ENCODE peak calls at places on chromosomes 7 and 10, in five cellular contexts. F is stimulated activated CD8-positive, alpha-beta memory T cell treated with anti-CD3 and anti-CD28 coated beads, Interleukin-7, amount 100 ng/mL, for 1 hour; A is substantia nigra; Z is GM23248; Y is T-helper 1 cell. B is an unnamed sample.

GRCh38 chr10:97891497-97892167 is 42.0 kb downstream of the GOLGA7B start:
- DNase-seq in Y (no peak), Z (no peak), F (no peak), A (no peak), B (no peak)

GRCh38 chr7:17699696-17700095 is 240.6 kb downstream of the SNX13 start:
- DNase-seq in F (no peak), Y (no peak), Z (no peak), A (no peak), B (no peak)

GRCh38 chr10:26721561-26721960 is 24.1 kb downstream of the PDSS1 start:
- DNase-seq in Z (no peak), F (no peak), Y (no peak), A (no peak), B (no peak)

GRCh38 chr7:108308913-108309312 is 147.3 kb downstream of the NRCAM start:
- DNase-seq in F (no peak), Y (no peak), Z (peak), A (no peak), B (no peak)

GRCh38 chr7:157693071-157693520 is 356.3 kb downstream of the DNAJB6 start:
- DNase-seq in A (no peak), Z (no peak), F (no peak), Y (no peak), B (no peak)

GRCh38 chr10:34687434-34688205 is 127.5 kb downstream of the PARD3 start:
- DNase-seq in Y (no peak), Z (peak), F (no peak), A (no peak), B (no peak)

GRCh38 chr10:85098835-85099521 is 770.6 kb downstream of the CCSER2 start:
- DNase-seq in Y (no peak), F (no peak), A (no peak), Z (no peak), B (no peak)

GRCh38 chr7:2621061-2621828 is 10.5 kb upstream of the TTYH3 start:
- DNase-seq in Z (peak), F (no peak), A (peak), Y (no peak), B (no peak)

GRCh38 chr7:1713502-1714484 is 43.7 kb downstream of the ELFN1 start:
- DNase-seq in Y (no peak), Z (no peak), F (no peak), A (no peak), B (no peak)

GRCh38 chr10:65570143-65571010 is 1355.5 kb upstream of the LRRTM3 start:
- DNase-seq in Y (no peak), Z (no peak), F (no peak), A (no peak), B (no peak)

GRCh38 chr7:2734084-2734601 is 46.1 kb downstream of the AMZ1 start:
- DNase-seq in A (no peak), Y (no peak), F (no peak), Z (no peak), B (no peak)